ENCODE peak calls at places on chromosome 21, in six cellular contexts. One of them, this sample, is unnamed.

GRCh38 chr21:39484711-39485264 is 33.0 kb downstream of the SH3BGR start:
- DNase-seq in thoracic aorta: no peak
- DNase-seq in NCI-H1436: no peak
- DNase-seq in NCI-H1694 treated with DMSO at 0.1 percent for 48 hours: no peak
- DNase-seq in activated naive CD4-positive, alpha-beta T cell treated with anti-CD3 and anti-CD28 coated beads for 36 hours: no peak
- DNase-seq in activated CD4-positive, alpha-beta T cell treated with anti-CD3 and anti-CD28 coated beads for 4 hours: no peak
- DNase-seq in this sample: no peak

GRCh38 chr21:20971296-20971921 is 26.8 kb upstream of the NCAM2 start:
- DNase-seq in NCI-H1436: peak; percentile 1
- DNase-seq in thoracic aorta: no peak
- DNase-seq in activated naive CD4-positive, alpha-beta T cell treated with anti-CD3 and anti-CD28 coated beads for 36 hours: peak; percentile 54
- DNase-seq in activated CD4-positive, alpha-beta T cell treated with anti-CD3 and anti-CD28 coated beads for 4 hours: no peak
- DNase-seq in NCI-H1694 treated with DMSO at 0.1 percent for 48 hours: peak; percentile 68
- DNase-seq in this sample: peak; percentile 2

GRCh38 chr21:28257276-28257675 is 735.4 kb downstream of the LTN1 start:
- DNase-seq in NCI-H1436: no peak
- DNase-seq in activated naive CD4-positive, alpha-beta T cell treated with anti-CD3 and anti-CD28 coated beads for 36 hours: no peak
- DNase-seq in thoracic aorta: no peak
- DNase-seq in activated CD4-positive, alpha-beta T cell treated with anti-CD3 and anti-CD28 coated beads for 4 hours: no peak
- DNase-seq in NCI-H1694 treated with DMSO at 0.1 percent for 48 hours: no peak
- DNase-seq in this sample: no peak

GRCh38 chr21:43312751-43313169 is 114.2 kb downstream of the SIK1 start:
- DNase-seq in activated naive CD4-positive, alpha-beta T cell treated with anti-CD3 and anti-CD28 coated beads for 36 hours: no peak
- DNase-seq in NCI-H1694 treated with DMSO at 0.1 percent for 48 hours: no peak
- DNase-seq in activated CD4-positive, alpha-beta T cell treated with anti-CD3 and anti-CD28 coated beads for 4 hours: no peak
- DNase-seq in thoracic aorta: no peak
- DNase-seq in NCI-H1436: no peak
- DNase-seq in this sample: no peak

GRCh38 chr21:31893841-31894240 is 21.0 kb downstream of the HUNK start:
- DNase-seq in activated CD4-positive, alpha-beta T cell treated with anti-CD3 and anti-CD28 coated beads for 4 hours: no peak
- DNase-seq in NCI-H1694 treated with DMSO at 0.1 percent for 48 hours: no peak
- DNase-seq in NCI-H1436: no peak
- DNase-seq in activated naive CD4-positive, alpha-beta T cell treated with anti-CD3 and anti-CD28 coated beads for 36 hours: no peak
- DNase-seq in thoracic aorta: no peak
- DNase-seq in this sample: no peak

GRCh38 chr21:28396421-28396820 is 596.3 kb downstream of the LTN1 start:
- DNase-seq in activated CD4-positive, alpha-beta T cell treated with anti-CD3 and anti-CD28 coated beads for 4 hours: no peak
- DNase-seq in NCI-H1436: no peak
- DNase-seq in activated naive CD4-positive, alpha-beta T cell treated with anti-CD3 and anti-CD28 coated beads for 36 hours: no peak
- DNase-seq in thoracic aorta: no peak
- DNase-seq in NCI-H1694 treated with DMSO at 0.1 percent for 48 hours: no peak
- DNase-seq in this sample: no peak

GRCh38 chr21:45862544-45863207 is 118.9 kb upstream of the COL6A1 start:
- DNase-seq in thoracic aorta: no peak
- DNase-seq in NCI-H1436: no peak
- DNase-seq in activated CD4-positive, alpha-beta T cell treated with anti-CD3 and anti-CD28 coated beads for 4 hours: no peak
- DNase-seq in activated naive CD4-positive, alpha-beta T cell treated with anti-CD3 and anti-CD28 coated beads for 36 hours: no peak
- DNase-seq in NCI-H1694 treated with DMSO at 0.1 percent for 48 hours: no peak
- DNase-seq in this sample: no peak

GRCh38 chr21:33644383-33645074 is 2.2 kb downstream of the ITSN1 start:
- DNase-seq in NCI-H1436: no peak
- DNase-seq in thoracic aorta: no peak
- DNase-seq in activated naive CD4-positive, alpha-beta T cell treated with anti-CD3 and anti-CD28 coated beads for 36 hours: no peak
- DNase-seq in activated CD4-positive, alpha-beta T cell treated with anti-CD3 and anti-CD28 coated beads for 4 hours: no peak
- DNase-seq in NCI-H1694 treated with DMSO at 0.1 percent for 48 hours: no peak
- DNase-seq in this sample: peak; percentile 76

GRCh38 chr21:42414928-42415769 is 11.4 kb downstream of the UBASH3A start:
- DNase-seq in activated naive CD4-positive, alpha-beta T cell treated with anti-CD3 and anti-CD28 coated beads for 36 hours: peak; percentile 99
- DNase-seq in thoracic aorta: no peak
- DNase-seq in activated CD4-positive, alpha-beta T cell treated with anti-CD3 and anti-CD28 coated beads for 4 hours: peak; percentile 95
- DNase-seq in NCI-H1436: no peak
- DNase-seq in NCI-H1694 treated with DMSO at 0.1 percent for 48 hours: no peak
- DNase-seq in this sample: peak; percentile 52

GRCh38 chr21:44958471-44959191 is 18.8 kb downstream of the SLX9 start:
- DNase-seq in NCI-H1436: no peak
- DNase-seq in thoracic aorta: peak; percentile 54
- DNase-seq in NCI-H1694 treated with DMSO at 0.1 percent for 48 hours: no peak
- DNase-seq in activated naive CD4-positive, alpha-beta T cell treated with anti-CD3 and anti-CD28 coated beads for 36 hours: no peak
- DNase-seq in activated CD4-positive, alpha-beta T cell treated with anti-CD3 and anti-CD28 coated beads for 4 hours: no peak
- DNase-seq in this sample: no peak

GRCh38 chr21:15365751-15366392 is 301.1 kb upstream of the NRIP1 start:
- DNase-seq in thoracic aorta: no peak
- DNase-seq in NCI-H1436: no peak
- DNase-seq in activated naive CD4-positive, alpha-beta T cell treated with anti-CD3 and anti-CD28 coated beads for 36 hours: no peak
- DNase-seq in activated CD4-positive, alpha-beta T cell treated with anti-CD3 and anti-CD28 coated beads for 4 hours: no peak
- DNase-seq in NCI-H1694 treated with DMSO at 0.1 percent for 48 hours: no peak
- DNase-seq in this sample: no peak

GRCh38 chr21:41612674-41613250 is 104.8 kb upstream of the TMPRSS2 start:
- DNase-seq in thoracic aorta: peak; percentile 80
- DNase-seq in activated naive CD4-positive, alpha-beta T cell treated with anti-CD3 and anti-CD28 coated beads for 36 hours: peak; percentile 35
- DNase-seq in activated CD4-positive, alpha-beta T cell treated with anti-CD3 and anti-CD28 coated beads for 4 hours: peak; percentile 4
- DNase-seq in NCI-H1694 treated with DMSO at 0.1 percent for 48 hours: no peak
- DNase-seq in NCI-H1436: peak; percentile 15
- DNase-seq in this sample: no peak

GRCh38 chr21:44370027-44370735 is 16.8 kb downstream of the TRPM2 start:
- DNase-seq in NCI-H1694 treated with DMSO at 0.1 percent for 48 hours: peak; percentile 17
- DNase-seq in NCI-H1436: peak; percentile 26
- DNase-seq in activated CD4-positive, alpha-beta T cell treated with anti-CD3 and anti-CD28 coated beads for 4 hours: no peak
- DNase-seq in activated naive CD4-positive, alpha-beta T cell treated with anti-CD3 and anti-CD28 coated beads for 36 hours: no peak
- DNase-seq in thoracic aorta: no peak
- DNase-seq in this sample: no peak

GRCh38 chr21:21019681-21020080 is 21.5 kb downstream of the NCAM2 start:
- DNase-seq in activated naive CD4-positive, alpha-beta T cell treated with anti-CD3 and anti-CD28 coated beads for 36 hours: no peak
- DNase-seq in thoracic aorta: no peak
- DNase-seq in NCI-H1436: no peak
- DNase-seq in activated CD4-positive, alpha-beta T cell treated with anti-CD3 and anti-CD28 coated beads for 4 hours: no peak
- DNase-seq in NCI-H1694 treated with DMSO at 0.1 percent for 48 hours: no peak
- DNase-seq in this sample: no peak

GRCh38 chr21:41542727-41543126 is 34.8 kb upstream of the TMPRSS2 start:
- DNase-seq in thoracic aorta: no peak
- DNase-seq in activated CD4-positive, alpha-beta T cell treated with anti-CD3 and anti-CD28 coated beads for 4 hours: no peak
- DNase-seq in NCI-H1694 treated with DMSO at 0.1 percent for 48 hours: no peak
- DNase-seq in activated naive CD4-positive, alpha-beta T cell treated with anti-CD3 and anti-CD28 coated beads for 36 hours: no peak
- DNase-seq in NCI-H1436: no peak
- DNase-seq in this sample: no peak

GRCh38 chr21:31618696-31619430 is 40.6 kb upstream of the SOD1 start:
- DNase-seq in NCI-H1694 treated with DMSO at 0.1 percent for 48 hours: no peak
- DNase-seq in activated CD4-positive, alpha-beta T cell treated with anti-CD3 and anti-CD28 coated beads for 4 hours: no peak
- DNase-seq in NCI-H1436: no peak
- DNase-seq in activated naive CD4-positive, alpha-beta T cell treated with anti-CD3 and anti-CD28 coated beads for 36 hours: no peak
- DNase-seq in thoracic aorta: no peak
- DNase-seq in this sample: no peak

GRCh38 chr21:15171546-15171945 is 106.7 kb upstream of the NRIP1 start:
- DNase-seq in activated CD4-positive, alpha-beta T cell treated with anti-CD3 and anti-CD28 coated beads for 4 hours: no peak
- DNase-seq in thoracic aorta: no peak
- DNase-seq in activated naive CD4-positive, alpha-beta T cell treated with anti-CD3 and anti-CD28 coated beads for 36 hours: no peak
- DNase-seq in NCI-H1694 treated with DMSO at 0.1 percent for 48 hours: no peak
- DNase-seq in NCI-H1436: no peak
- DNase-seq in this sample: no peak

GRCh38 chr21:16037386-16037785 is 307.6 kb downstream of the USP25 start:
- DNase-seq in NCI-H1694 treated with DMSO at 0.1 percent for 48 hours: no peak
- DNase-seq in activated naive CD4-positive, alpha-beta T cell treated with anti-CD3 and anti-CD28 coated beads for 36 hours: no peak
- DNase-seq in thoracic aorta: no peak
- DNase-seq in NCI-H1436: no peak
- DNase-seq in activated CD4-positive, alpha-beta T cell treated with anti-CD3 and anti-CD28 coated beads for 4 hours: no peak
- DNase-seq in this sample: no peak

GRCh38 chr21:45019076-45019886 is 55.1 kb upstream of the ADARB1 start:
- DNase-seq in thoracic aorta: no peak
- DNase-seq in NCI-H1694 treated with DMSO at 0.1 percent for 48 hours: no peak
- DNase-seq in activated naive CD4-positive, alpha-beta T cell treated with anti-CD3 and anti-CD28 coated beads for 36 hours: no peak
- DNase-seq in NCI-H1436: no peak
- DNase-seq in activated CD4-positive, alpha-beta T cell treated with anti-CD3 and anti-CD28 coated beads for 4 hours: no peak
- DNase-seq in this sample: no peak

GRCh38 chr21:45141507-45141906 is 67.1 kb downstream of the ADARB1 start:
- DNase-seq in thoracic aorta: no peak
- DNase-seq in NCI-H1436: no peak
- DNase-seq in activated CD4-positive, alpha-beta T cell treated with anti-CD3 and anti-CD28 coated beads for 4 hours: no peak
- DNase-seq in activated naive CD4-positive, alpha-beta T cell treated with anti-CD3 and anti-CD28 coated beads for 36 hours: no peak
- DNase-seq in NCI-H1694 treated with DMSO at 0.1 percent for 48 hours: no peak
- DNase-seq in this sample: no peak

GRCh38 chr21:45049725-45050359 is 24.5 kb upstream of the ADARB1 start:
- DNase-seq in NCI-H1436: no peak
- DNase-seq in activated CD4-positive, alpha-beta T cell treated with anti-CD3 and anti-CD28 coated beads for 4 hours: no peak
- DNase-seq in thoracic aorta: no peak
- DNase-seq in NCI-H1694 treated with DMSO at 0.1 percent for 48 hours: no peak
- DNase-seq in activated naive CD4-positive, alpha-beta T cell treated with anti-CD3 and anti-CD28 coated beads for 36 hours: no peak
- DNase-seq in this sample: no peak

GRCh38 chr21:35046880-35047229 is 2.2 kb downstream of the RUNX1 start:
- DNase-seq in thoracic aorta: no peak
- DNase-seq in activated naive CD4-positive, alpha-beta T cell treated with anti-CD3 and anti-CD28 coated beads for 36 hours: no peak
- DNase-seq in NCI-H1436: no peak
- DNase-seq in NCI-H1694 treated with DMSO at 0.1 percent for 48 hours: no peak
- DNase-seq in activated CD4-positive, alpha-beta T cell treated with anti-CD3 and anti-CD28 coated beads for 4 hours: no peak
- DNase-seq in this sample: no peak

GRCh38 chr21:42632771-42633690 is 20.4 kb upstream of the PDE9A start:
- DNase-seq in NCI-H1694 treated with DMSO at 0.1 percent for 48 hours: no peak
- DNase-seq in activated CD4-positive, alpha-beta T cell treated with anti-CD3 and anti-CD28 coated beads for 4 hours: no peak
- DNase-seq in activated naive CD4-positive, alpha-beta T cell treated with anti-CD3 and anti-CD28 coated beads for 36 hours: no peak
- DNase-seq in NCI-H1436: no peak
- DNase-seq in thoracic aorta: no peak
- DNase-seq in this sample: no peak

GRCh38 chr21:36150192-36150711 is 6.4 kb upstream of the DOP1B start:
- DNase-seq in NCI-H1694 treated with DMSO at 0.1 percent for 48 hours: peak; percentile 21
- DNase-seq in activated naive CD4-positive, alpha-beta T cell treated with anti-CD3 and anti-CD28 coated beads for 36 hours: peak; percentile 17
- DNase-seq in activated CD4-positive, alpha-beta T cell treated with anti-CD3 and anti-CD28 coated beads for 4 hours: no peak
- DNase-seq in thoracic aorta: no peak
- DNase-seq in NCI-H1436: no peak
- DNase-seq in this sample: peak; percentile 16

GRCh38 chr21:37594472-37594951 is 227.9 kb downstream of the DYRK1A start:
- DNase-seq in activated naive CD4-positive, alpha-beta T cell treated with anti-CD3 and anti-CD28 coated beads for 36 hours: no peak
- DNase-seq in NCI-H1694 treated with DMSO at 0.1 percent for 48 hours: no peak
- DNase-seq in NCI-H1436: no peak
- DNase-seq in activated CD4-positive, alpha-beta T cell treated with anti-CD3 and anti-CD28 coated beads for 4 hours: no peak
- DNase-seq in thoracic aorta: no peak
- DNase-seq in this sample: no peak

GRCh38 chr21:32030146-32030652 is 157.4 kb downstream of the HUNK start:
- DNase-seq in thoracic aorta: no peak
- DNase-seq in NCI-H1436: no peak
- DNase-seq in NCI-H1694 treated with DMSO at 0.1 percent for 48 hours: no peak
- DNase-seq in activated CD4-positive, alpha-beta T cell treated with anti-CD3 and anti-CD28 coated beads for 4 hours: no peak
- DNase-seq in activated naive CD4-positive, alpha-beta T cell treated with anti-CD3 and anti-CD28 coated beads for 36 hours: no peak
- DNase-seq in this sample: no peak

GRCh38 chr21:41537356-41537755 is 29.4 kb upstream of the TMPRSS2 start:
- DNase-seq in NCI-H1694 treated with DMSO at 0.1 percent for 48 hours: no peak
- DNase-seq in NCI-H1436: no peak
- DNase-seq in activated CD4-positive, alpha-beta T cell treated with anti-CD3 and anti-CD28 coated beads for 4 hours: no peak
- DNase-seq in thoracic aorta: no peak
- DNase-seq in activated naive CD4-positive, alpha-beta T cell treated with anti-CD3 and anti-CD28 coated beads for 36 hours: no peak
- DNase-seq in this sample: no peak

GRCh38 chr21:17660449-17660848 is 47.7 kb upstream of the BTG3 start:
- DNase-seq in NCI-H1436: no peak
- DNase-seq in activated naive CD4-positive, alpha-beta T cell treated with anti-CD3 and anti-CD28 coated beads for 36 hours: no peak
- DNase-seq in thoracic aorta: no peak
- DNase-seq in activated CD4-positive, alpha-beta T cell treated with anti-CD3 and anti-CD28 coated beads for 4 hours: no peak
- DNase-seq in NCI-H1694 treated with DMSO at 0.1 percent for 48 hours: no peak
- DNase-seq in this sample: no peak

This sample was measured in small intestine.